ENCODE peak calls at places on chromosomes 4 and X, in five cellular contexts. V is heart right ventricle; Z is CD8-positive, alpha-beta T cell; T is A549; P is body of pancreas. H is an unnamed sample. For H3K4me1, the result is how much of the 10 kb centered on the place peaks cover.

GRCh38 chr4:2837904-2838496 is 5.6 kb upstream of the ADD1 start:
- DNase-seq in V (peak), Z (peak), T (no peak), P (no peak), H (no peak)

GRCh38 chr4:141853091-141853734 is 216.8 kb downstream of the IL15 start:
- DNase-seq in V (no peak), Z (no peak), T (no peak), P (peak), H (no peak)

GRCh38 chr4:11805837-11806236 is 377.1 kb upstream of the HS3ST1 start:
- DNase-seq in V (no peak), Z (no peak), T (peak), P (no peak), H (no peak)

GRCh38 chr4:185657191-185657590 is 121.9 kb upstream of the PDLIM3 start:
- DNase-seq in V (no peak), Z (no peak), T (no peak), P (no peak), H (peak)

GRCh38 chrX:137568741-137569469 is 3.0 kb downstream of the ZIC3 start:
- DNase-seq in V (no peak), Z (no peak), T (no peak), P (no peak), H (no peak)

GRCh38 chr4:95087657-95088455 is 330.1 kb downstream of the BMPR1B start:
- DNase-seq in V (no peak), Z (no peak), T (no peak), P (no peak), H (no peak)

GRCh38 chrX:132292753-132293152 is 73.5 kb upstream of the RAP2C start:
- DNase-seq in V (no peak), Z (peak), T (peak), P (no peak), H (peak)

GRCh38 chr4:94909645-94910044 is 151.9 kb downstream of the BMPR1B start:
- DNase-seq in V (no peak), Z (no peak), T (no peak), P (no peak), H (no peak)

GRCh38 chrX:151704023-151704663 is 8.9 kb downstream of the PRRG3 start:
- DNase-seq in V (no peak), Z (no peak), T (no peak), P (no peak), H (no peak)

GRCh38 chr4:123110147-123110546 is 187.8 kb upstream of the NUDT6 start:
- DNase-seq in V (no peak), Z (no peak), T (no peak), P (no peak), H (no peak)

GRCh38 chr4:120709986-120710385 is 212.5 kb downstream of the PRDM5 start:
- DNase-seq in V (no peak), Z (no peak), T (no peak), P (no peak), H (no peak)

GRCh38 chr4:146095091-146095690 is 80.3 kb upstream of the LSM6 start:
- DNase-seq in V (no peak), Z (no peak), T (peak), P (no peak), H (peak)

GRCh38 chrX:40607381-40607780 is 15.8 kb upstream of the MPC1L start:
- DNase-seq in V (no peak), Z (no peak), T (no peak), P (no peak), H (no peak)

GRCh38 chr4:78056265-78057129 is 626 bp upstream of the FRAS1 start:
- DNase-seq in V (peak), Z (peak), T (peak), P (peak), H (peak)

GRCh38 chrX:6120329-6120728 is 108.3 kb downstream of the NLGN4X start:
- DNase-seq in V (no peak), Z (no peak), T (no peak), P (no peak), H (no peak)

GRCh38 chr4:141435446-141436225 is 200.7 kb upstream of the IL15 start:
- DNase-seq in V (no peak), Z (no peak), T (no peak), P (no peak), H (no peak)

GRCh38 chr4:55444822-55445221 is 49.1 kb downstream of the TMEM165 start:
- DNase-seq in V (no peak), Z (no peak), T (no peak), P (no peak), H (no peak)

GRCh38 chr4:121784975-121785374 is 16.1 kb upstream of the EXOSC9 start:
- DNase-seq in V (no peak), Z (no peak), T (no peak), P (no peak), H (no peak)

GRCh38 chr4:1418494-1419285 is 12.4 kb upstream of the NKX1-1 start:
- DNase-seq in V (no peak), Z (no peak), T (no peak), P (no peak), H (no peak)

GRCh38 chrX:9775930-9776329 is 10.3 kb upstream of the GPR143 start:
- DNase-seq in V (no peak), Z (no peak), T (no peak), P (no peak), H (no peak)

GRCh38 chrX:150234126-150234525 is 129.0 kb upstream of the MAMLD1 start:
- DNase-seq in V (no peak), Z (no peak), T (no peak), P (no peak), H (no peak)

GRCh38 chr4:169663894-169664293 is 43.5 kb downstream of the CLCN3 start:
- DNase-seq in V (no peak), Z (no peak), T (no peak), P (no peak), H (peak)

GRCh38 chr4:137156054-137156453 is 376.2 kb downstream of the PCDH18 start:
- DNase-seq in V (no peak), Z (no peak), T (no peak), P (no peak), H (no peak)

GRCh38 chrX:149131780-149132179 is 373.3 kb downstream of the IDS start:
- DNase-seq in V (no peak), Z (no peak), T (no peak), P (no peak), H (no peak)

GRCh38 chr4:7417639-7418038 is 17.1 kb downstream of the PSAPL1 start:
- DNase-seq in V (no peak), Z (no peak), T (no peak), P (peak), H (no peak)

GRCh38 chrX:139194571-139195280 is 335.8 kb upstream of the F9 start:
- DNase-seq in V (peak), Z (no peak), T (no peak), P (peak), H (no peak)

GRCh38 chrX:77174680-77175336 is 272.4 kb upstream of the FGF16 start:
- DNase-seq in V (no peak), Z (no peak), T (no peak), P (no peak), H (no peak)

GRCh38 chrX:153406903-153407302 is 4.4 kb upstream of the ZFP92 start:
- DNase-seq in V (no peak), Z (no peak), T (no peak), P (no peak), H (no peak)

GRCh38 chr4:120163895-120164294 is 97.2 kb upstream of the MAD2L1 start:
- DNase-seq in V (no peak), Z (no peak), T (no peak), P (no peak), H (no peak)

GRCh38 chr4:63526251-63526650 is 883.0 kb downstream of the TECRL start:
- DNase-seq in V (no peak), Z (no peak), T (no peak), P (no peak), H (no peak)

GRCh38 chr4:151991884-151992166 is 231.0 kb upstream of the GATB start:
- DNase-seq in V (no peak), Z (no peak), T (no peak), P (no peak), H (no peak)

GRCh38 chr4:127229866-127230608 is 402.7 kb upstream of the INTU start:
- DNase-seq in V (no peak), Z (no peak), T (no peak), P (no peak), H (no peak)

GRCh38 chr4:175540151-175540550 is 271.9 kb downstream of the GPM6A start:
- DNase-seq in V (no peak), Z (no peak), T (no peak), P (no peak), H (no peak)

GRCh38 chrX:13090261-13091110 is 46.1 kb upstream of the FAM9C start:
- DNase-seq in V (no peak), Z (peak), T (no peak), P (no peak), H (no peak)

GRCh38 chr4:168679397-168680176 is 182.7 kb downstream of the PALLD start:
- DNase-seq in V (no peak), Z (no peak), T (peak), P (no peak), H (no peak)

GRCh38 chr4:33073811-33074210 is 2353.6 kb downstream of the PCDH7 start:
- DNase-seq in V (no peak), Z (no peak), T (no peak), P (no peak), H (peak)

DNA sequence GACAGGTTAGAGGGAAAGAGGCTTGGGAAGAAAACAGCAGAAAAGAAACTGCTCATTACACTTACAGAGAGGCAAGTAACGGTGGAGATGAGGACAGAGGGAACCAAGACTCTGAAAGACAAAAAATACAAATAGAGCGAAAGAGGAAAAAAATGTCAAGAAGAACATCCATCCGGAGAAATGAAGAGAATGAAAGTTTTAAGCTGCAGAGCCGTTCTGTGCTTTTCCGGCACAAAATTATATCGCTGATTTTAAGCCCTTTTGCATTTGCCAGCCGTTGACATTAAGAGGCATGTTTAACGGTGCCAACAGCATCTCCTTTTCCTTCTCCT is 236 bp downstream of the PCDH10 start:
- DNase-seq in V (no peak), Z (no peak), T (no peak), P (no peak), H (no peak)
- H3K4me1 ChIP-seq in V (half or more), Z (under half), T (under half), P (half or more), H (under half)

GRCh38 chr4:76219299-76220055 is 5.9 kb upstream of the SCARB2 start:
- DNase-seq in V (no peak), Z (no peak), T (no peak), P (no peak), H (no peak)
- H3K4me1 ChIP-seq in V (under half), Z (under half), T (under half), P (half or more), H (under half)

DNA sequence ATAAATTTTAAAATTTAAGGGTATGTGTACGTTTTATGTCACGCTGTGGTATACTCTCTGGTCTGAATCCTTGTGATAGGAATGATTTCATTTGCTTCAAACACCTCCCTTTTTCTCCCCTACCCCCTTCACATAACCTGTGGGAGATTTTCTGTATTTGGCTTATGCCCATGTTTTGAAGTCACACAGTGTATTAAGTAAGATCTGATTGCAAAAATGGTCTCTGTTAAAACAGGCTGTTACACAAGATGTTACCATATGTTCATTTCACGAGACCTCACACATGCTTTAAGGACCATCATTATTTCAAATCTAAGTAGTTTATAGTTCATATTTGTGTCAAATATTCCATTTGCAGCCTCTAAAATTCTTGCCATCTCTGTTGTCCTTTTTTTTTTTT is 63.5 kb downstream of the TMEM131L start:
- DNase-seq in V (no peak), Z (no peak), T (no peak), P (no peak), H (no peak)
- H3K4me1 ChIP-seq in V (under half), Z (half or more), T (under half), P (half or more), H (under half)

GRCh38 chr4:153521467-153521866 is 55.3 kb downstream of the TMEM131L start:
- DNase-seq in V (no peak), Z (no peak), T (no peak), P (no peak), H (no peak)
- H3K4me1 ChIP-seq in V (under half), Z (half or more), T (under half), P (half or more), H (under half)

GRCh38 chr4:74362347-74362746 is 2.6 kb upstream of the EREG start:
- DNase-seq in V (no peak), Z (no peak), T (no peak), P (no peak), H (no peak)
- H3K4me1 ChIP-seq in V (under half), Z (under half), T (under half), P (under half), H (under half)

GRCh38 chr4:22780797-22781196 is 88.1 kb downstream of the GBA3 start:
- DNase-seq in V (no peak), Z (no peak), T (no peak), P (no peak), H (no peak)

DNA sequence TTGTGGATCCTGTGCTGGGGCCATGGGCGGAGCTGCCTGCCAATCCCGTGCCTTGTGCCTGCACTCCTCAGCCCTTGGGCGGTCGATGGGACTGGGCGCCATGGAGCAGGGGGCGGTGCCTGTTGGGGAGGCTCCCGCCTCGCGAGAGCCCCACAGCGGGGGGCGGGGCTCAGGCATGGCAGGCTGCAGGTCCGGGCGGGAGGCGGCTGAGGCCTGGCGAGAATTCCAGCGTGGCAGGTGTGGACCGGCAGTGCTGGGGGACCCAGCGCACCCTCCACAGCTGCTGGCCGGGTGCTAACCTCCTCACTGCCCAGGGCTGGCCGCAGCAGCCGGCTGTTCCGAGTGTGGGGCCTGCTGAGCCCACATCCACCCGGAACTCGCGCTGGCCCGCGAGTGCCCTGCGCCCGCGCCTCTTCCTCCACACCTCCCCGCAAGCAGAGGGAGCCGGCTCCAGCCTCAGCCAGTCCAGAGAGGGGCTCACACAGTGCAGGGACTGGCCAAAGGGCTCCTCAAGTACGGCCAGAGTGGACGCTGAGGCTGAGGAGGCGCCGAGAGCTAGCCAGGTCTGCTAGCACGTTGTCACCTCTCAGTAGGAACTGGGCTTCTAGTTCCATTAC is 85.9 kb downstream of the GBA3 start:
- DNase-seq in V (no peak), Z (no peak), T (no peak), P (no peak), H (no peak)
- H3K4me1 ChIP-seq in V (under half), Z (under half), T (under half), P (under half), H (under half)

DNA sequence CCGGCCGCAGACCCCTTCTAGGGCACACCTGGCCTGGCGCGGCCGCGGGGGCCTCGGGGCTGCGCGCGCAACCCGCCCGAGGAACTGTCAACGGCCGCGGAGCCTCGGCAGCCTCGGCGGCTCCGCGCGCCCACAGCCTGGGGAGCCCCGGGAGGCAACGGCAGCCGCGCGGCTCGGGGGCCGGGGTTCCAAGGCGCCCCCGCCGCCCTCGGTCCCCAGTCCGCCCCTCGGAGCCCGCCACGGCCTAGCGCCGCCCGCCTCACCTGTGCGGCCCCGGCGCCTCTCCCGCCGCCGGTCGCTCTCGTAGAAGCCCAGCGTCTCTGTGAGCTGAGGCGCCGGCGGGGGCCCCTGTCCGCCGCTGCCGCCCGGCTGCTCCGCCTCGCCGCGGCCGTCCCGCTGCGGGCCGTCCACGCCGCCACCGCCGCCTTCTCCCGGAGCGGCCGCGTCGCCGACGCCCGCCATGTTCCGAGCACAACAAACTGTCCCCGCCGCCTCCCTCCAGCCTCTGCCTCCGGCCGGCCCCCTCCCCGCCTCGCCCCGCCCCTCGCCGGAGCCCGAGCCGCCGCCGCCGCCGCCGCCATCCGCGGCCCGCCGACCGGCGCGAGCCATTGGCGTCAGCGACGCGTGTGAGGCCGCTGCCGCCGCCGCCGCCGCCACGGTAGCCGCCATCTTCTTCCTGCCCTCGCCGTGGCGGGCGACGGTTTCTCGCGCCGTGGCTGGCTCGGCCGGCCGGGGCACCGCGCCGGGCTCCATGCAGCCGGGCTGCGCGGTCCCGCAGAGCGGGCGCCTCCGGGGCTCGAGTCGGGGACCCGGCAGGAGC is at the start of gene TAPT1:
- DNase-seq in V (peak), Z (peak), T (peak), P (peak), H (peak)
- H3K4me1 ChIP-seq in V (half or more), Z (under half), T (under half), P (under half), H (under half)

GRCh38 chr4:98287328-98287727 is 26.1 kb downstream of the RAP1GDS1 start:
- DNase-seq in V (no peak), Z (no peak), T (no peak), P (no peak), H (no peak)

GRCh38 chr4:98285676-98286075 is 24.5 kb downstream of the RAP1GDS1 start:
- DNase-seq in V (no peak), Z (no peak), T (no peak), P (no peak), H (no peak)

GRCh38 chr4:98293089-98293887 is 32.1 kb downstream of the RAP1GDS1 start:
- DNase-seq in V (no peak), Z (no peak), T (no peak), P (no peak), H (no peak)

GRCh38 chr4:98289375-98289774 is 28.2 kb downstream of the RAP1GDS1 start:
- DNase-seq in V (no peak), Z (no peak), T (no peak), P (no peak), H (no peak)

DNA sequence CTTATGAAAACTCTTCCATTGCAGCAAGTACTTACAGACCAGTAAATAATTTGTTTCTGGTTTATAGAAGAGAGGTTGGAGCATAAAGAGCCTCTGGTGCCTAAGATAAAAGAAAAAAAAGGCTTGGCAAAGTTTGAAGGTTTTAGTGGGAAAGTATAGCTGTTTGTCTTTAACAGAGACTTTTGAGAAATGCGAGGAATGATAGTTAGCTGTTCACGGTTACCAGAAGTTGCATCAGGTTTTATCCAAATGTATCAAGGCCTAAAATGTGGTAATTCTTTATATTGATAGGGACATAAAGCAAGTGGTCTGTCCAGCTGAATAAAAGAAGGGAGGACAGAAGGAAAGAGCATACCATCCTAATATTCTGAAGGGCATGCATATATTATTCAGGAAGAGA is 29.3 kb downstream of the RAP1GDS1 start:
- DNase-seq in V (no peak), Z (no peak), T (no peak), P (no peak), H (no peak)
- H3K4me1 ChIP-seq in V (under half), Z (under half), T (under half), P (under half), H (under half)

GRCh38 chr4:25058796-25059195 is 28.1 kb upstream of the LGI2 start:
- DNase-seq in V (no peak), Z (no peak), T (no peak), P (no peak), H (no peak)

GRCh38 chr4:25060586-25061340 is 30.0 kb upstream of the LGI2 start:
- DNase-seq in V (no peak), Z (no peak), T (no peak), P (no peak), H (no peak)

GRCh38 chr4:25060179-25060578 is 29.4 kb upstream of the LGI2 start:
- DNase-seq in V (no peak), Z (no peak), T (no peak), P (no peak), H (no peak)

GRCh38 chr4:25061602-25062001 is 30.9 kb upstream of the LGI2 start:
- DNase-seq in V (no peak), Z (no peak), T (no peak), P (no peak), H (no peak)

GRCh38 chr4:25057299-25057698 is 26.6 kb upstream of the LGI2 start:
- DNase-seq in V (no peak), Z (no peak), T (no peak), P (no peak), H (no peak)
- H3K4me1 ChIP-seq in V (under half), Z (under half), T (under half), P (under half), H (under half)

H was measured in neuronal stem cell.